ENCODE peak calls at places on chromosomes 5 and 9, in six cellular contexts. One of them, this sample, is unnamed.

GRCh38 chr9:22103650-22104575 is 94.8 kb upstream of the CDKN2B start:
- DNase-seq in H9: no peak
- DNase-seq in mesenchymal stem cell: peak
- DNase-seq in neuronal stem cell: no peak
- DNase-seq in H1: no peak
- DNase-seq in IMR-90: peak
- DNase-seq in this sample: peak

GRCh38 chr5:7759951-7760580 is 90.9 kb downstream of the CFAP90 start:
- DNase-seq in H9: no peak
- DNase-seq in mesenchymal stem cell: no peak
- DNase-seq in IMR-90: no peak
- DNase-seq in neuronal stem cell: no peak
- DNase-seq in H1: no peak
- DNase-seq in this sample: no peak

GRCh38 chr9:23717505-23717904 is 108.5 kb downstream of the ELAVL2 start:
- DNase-seq in H9: no peak
- DNase-seq in IMR-90: no peak
- DNase-seq in H1: no peak
- DNase-seq in mesenchymal stem cell: no peak
- DNase-seq in neuronal stem cell: no peak
- DNase-seq in this sample: no peak

GRCh38 chr5:147327905-147328304 is 93.1 kb downstream of the STK32A start:
- DNase-seq in IMR-90: no peak
- DNase-seq in H9: no peak
- DNase-seq in H1: no peak
- DNase-seq in neuronal stem cell: no peak
- DNase-seq in mesenchymal stem cell: no peak
- DNase-seq in this sample: no peak

GRCh38 chr5:108148715-108149139 is 233.2 kb downstream of the FBXL17 start:
- DNase-seq in H9: no peak
- DNase-seq in IMR-90: peak
- DNase-seq in H1: no peak
- DNase-seq in neuronal stem cell: no peak
- DNase-seq in mesenchymal stem cell: peak
- DNase-seq in this sample: peak

GRCh38 chr5:151100690-151101089 is 19.9 kb upstream of the TNIP1 start:
- DNase-seq in IMR-90: no peak
- DNase-seq in H1: no peak
- DNase-seq in mesenchymal stem cell: no peak
- DNase-seq in H9: no peak
- DNase-seq in neuronal stem cell: no peak
- DNase-seq in this sample: no peak

GRCh38 chr5:142201471-142201887 is 92.9 kb downstream of the NDFIP1 start:
- DNase-seq in H1: no peak
- DNase-seq in neuronal stem cell: no peak
- DNase-seq in H9: no peak
- DNase-seq in mesenchymal stem cell: peak
- DNase-seq in IMR-90: peak
- DNase-seq in this sample: peak

GRCh38 chr5:179162351-179163235 is 102.4 kb downstream of the ZNF354C start:
- DNase-seq in H9: peak
- DNase-seq in IMR-90: no peak
- DNase-seq in H1: no peak
- DNase-seq in mesenchymal stem cell: no peak
- DNase-seq in neuronal stem cell: no peak
- DNase-seq in this sample: no peak

GRCh38 chr9:28887188-28887884 is 1314.1 kb upstream of the C9orf72 start:
- DNase-seq in H9: no peak
- DNase-seq in mesenchymal stem cell: no peak
- DNase-seq in IMR-90: no peak
- DNase-seq in H1: no peak
- DNase-seq in neuronal stem cell: no peak
- DNase-seq in this sample: no peak

GRCh38 chr5:54793612-54794436 is 191.6 kb downstream of the ESM1 start:
- DNase-seq in H1: no peak
- DNase-seq in IMR-90: peak
- DNase-seq in neuronal stem cell: no peak
- DNase-seq in mesenchymal stem cell: peak
- DNase-seq in H9: no peak
- DNase-seq in this sample: no peak

DNA sequence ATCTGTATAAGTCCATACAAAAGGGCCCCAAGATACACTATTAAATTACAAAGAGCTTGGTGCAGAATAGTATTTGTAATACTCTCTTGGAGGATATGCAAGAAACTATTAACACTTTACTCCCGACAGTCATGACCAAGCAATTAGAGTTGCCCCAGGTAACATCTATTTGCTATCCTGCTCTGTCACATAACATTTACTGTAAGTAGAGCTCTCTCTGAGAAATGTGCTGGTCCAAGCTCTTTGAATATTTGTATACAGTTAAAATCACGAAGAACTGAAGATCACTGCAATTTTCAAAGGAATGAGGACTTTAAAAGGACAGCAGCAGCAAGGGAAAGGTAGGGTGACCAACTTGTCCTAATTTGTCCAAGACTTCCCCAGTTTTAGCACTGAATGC is 553.7 kb downstream of the RAB3C start:
- DNase-seq in neuronal stem cell: no peak
- DNase-seq in mesenchymal stem cell: no peak
- DNase-seq in H9: no peak
- DNase-seq in IMR-90: no peak
- DNase-seq in H1: no peak
- DNase-seq in this sample: peak
- H4K8ac ChIP-seq in neuronal stem cell: no peak
- H4K8ac ChIP-seq in mesenchymal stem cell: no peak
- H4K8ac ChIP-seq in H9: no peak
- H4K8ac ChIP-seq in IMR-90: no peak
- H4K8ac ChIP-seq in H1: no peak
- H4K8ac ChIP-seq in this sample: no peak

GRCh38 chr5:159921721-159922120 is 5.4 kb downstream of the ADRA1B start:
- DNase-seq in H1: no peak
- DNase-seq in H9: no peak
- DNase-seq in IMR-90: no peak
- DNase-seq in mesenchymal stem cell: no peak
- DNase-seq in neuronal stem cell: no peak
- DNase-seq in this sample: no peak
- H4K91ac ChIP-seq in H1: no peak
- H4K91ac ChIP-seq in H9: no peak
- H4K91ac ChIP-seq in IMR-90: no peak
- H4K91ac ChIP-seq in mesenchymal stem cell: no peak
- H4K91ac ChIP-seq in neuronal stem cell: no peak
- H4K91ac ChIP-seq in this sample: no peak

GRCh38 chr5:139394654-139395566 is at the start of gene PROB1:
- DNase-seq in H9: peak
- DNase-seq in IMR-90: no peak
- DNase-seq in H1: no peak
- DNase-seq in mesenchymal stem cell: peak
- DNase-seq in neuronal stem cell: no peak
- DNase-seq in this sample: no peak

GRCh38 chr5:139393497-139394122 is 1.3 kb downstream of the PROB1 start:
- DNase-seq in H1: no peak
- DNase-seq in H9: no peak
- DNase-seq in mesenchymal stem cell: no peak
- DNase-seq in IMR-90: no peak
- DNase-seq in neuronal stem cell: no peak
- DNase-seq in this sample: no peak

GRCh38 chr5:139395844-139396640 is 1.1 kb upstream of the PROB1 start:
- DNase-seq in H9: no peak
- DNase-seq in mesenchymal stem cell: peak
- DNase-seq in neuronal stem cell: no peak
- DNase-seq in H1: no peak
- DNase-seq in IMR-90: no peak
- DNase-seq in this sample: no peak

GRCh38 chr5:139392678-139393496 is 2.0 kb downstream of the PROB1 start:
- DNase-seq in H1: no peak
- DNase-seq in IMR-90: no peak
- DNase-seq in H9: peak
- DNase-seq in mesenchymal stem cell: peak
- DNase-seq in neuronal stem cell: no peak
- DNase-seq in this sample: peak

GRCh38 chr5:139394123-139394653 is 716 bp downstream of the PROB1 start:
- DNase-seq in neuronal stem cell: no peak
- DNase-seq in mesenchymal stem cell: peak
- DNase-seq in H9: peak
- DNase-seq in IMR-90: no peak
- DNase-seq in H1: no peak
- DNase-seq in this sample: peak
- H3K4ac ChIP-seq in neuronal stem cell: peak
- H3K4ac ChIP-seq in mesenchymal stem cell: no peak
- H3K4ac ChIP-seq in H9: no peak
- H3K4ac ChIP-seq in IMR-90: no peak
- H3K4ac ChIP-seq in H1: no peak
- H3K4ac ChIP-seq in this sample: no peak

GRCh38 chr5:59138509-59138908 is 555.6 kb downstream of the RAB3C start:
- DNase-seq in mesenchymal stem cell: no peak
- DNase-seq in H1: no peak
- DNase-seq in H9: no peak
- DNase-seq in IMR-90: no peak
- DNase-seq in neuronal stem cell: no peak
- DNase-seq in this sample: no peak

GRCh38 chr5:59132131-59132530 is 549.3 kb downstream of the RAB3C start:
- DNase-seq in H9: no peak
- DNase-seq in mesenchymal stem cell: no peak
- DNase-seq in IMR-90: no peak
- DNase-seq in H1: no peak
- DNase-seq in neuronal stem cell: no peak
- DNase-seq in this sample: no peak

GRCh38 chr5:59130441-59130840 is 547.6 kb downstream of the RAB3C start:
- DNase-seq in IMR-90: peak
- DNase-seq in H1: no peak
- DNase-seq in neuronal stem cell: no peak
- DNase-seq in mesenchymal stem cell: peak
- DNase-seq in H9: no peak
- DNase-seq in this sample: no peak

GRCh38 chr5:59133801-59134261 is 551.0 kb downstream of the RAB3C start:
- DNase-seq in H1: no peak
- DNase-seq in mesenchymal stem cell: peak
- DNase-seq in H9: no peak
- DNase-seq in IMR-90: peak
- DNase-seq in neuronal stem cell: no peak
- DNase-seq in this sample: peak

GRCh38 chr5:59134770-59135169 is 551.9 kb downstream of the RAB3C start:
- DNase-seq in neuronal stem cell: no peak
- DNase-seq in H9: no peak
- DNase-seq in IMR-90: no peak
- DNase-seq in H1: no peak
- DNase-seq in mesenchymal stem cell: no peak
- DNase-seq in this sample: no peak
- H4K8ac ChIP-seq in neuronal stem cell: no peak
- H4K8ac ChIP-seq in H9: no peak
- H4K8ac ChIP-seq in IMR-90: no peak
- H4K8ac ChIP-seq in H1: no peak
- H4K8ac ChIP-seq in mesenchymal stem cell: no peak
- H4K8ac ChIP-seq in this sample: no peak

GRCh38 chr5:35393901-35394300 is 163.6 kb upstream of the PRLR start:
- DNase-seq in neuronal stem cell: no peak
- DNase-seq in H9: no peak
- DNase-seq in IMR-90: no peak
- DNase-seq in mesenchymal stem cell: no peak
- DNase-seq in H1: no peak
- DNase-seq in this sample: no peak
- H4K91ac ChIP-seq in neuronal stem cell: no peak
- H4K91ac ChIP-seq in H9: no peak
- H4K91ac ChIP-seq in IMR-90: no peak
- H4K91ac ChIP-seq in mesenchymal stem cell: no peak
- H4K91ac ChIP-seq in H1: no peak
- H4K91ac ChIP-seq in this sample: no peak

DNA sequence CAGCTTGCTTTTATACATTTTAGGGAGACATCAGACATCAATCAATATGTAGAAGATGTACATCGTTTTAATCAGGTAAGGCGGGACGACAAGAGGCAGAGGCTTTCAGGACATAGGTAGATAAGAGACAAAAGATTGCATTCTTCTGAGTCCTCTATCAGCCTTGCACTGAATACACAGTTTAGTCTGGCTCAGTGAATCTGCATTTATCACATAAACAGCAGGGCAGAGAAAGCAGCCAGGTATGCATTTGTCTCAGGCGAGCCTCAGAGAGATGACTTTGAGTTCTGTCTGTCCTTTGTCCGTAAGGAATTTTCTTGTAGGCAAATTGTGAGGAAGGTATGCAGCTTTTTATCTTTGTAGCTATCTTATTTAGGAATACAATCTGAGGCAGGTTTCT is 202.8 kb upstream of the TAS2R1 start:
- DNase-seq in H9: no peak
- DNase-seq in IMR-90: no peak
- DNase-seq in H1: no peak
- DNase-seq in mesenchymal stem cell: no peak
- DNase-seq in neuronal stem cell: no peak
- DNase-seq in this sample: no peak
- H3K4ac ChIP-seq in H9: no peak
- H3K4ac ChIP-seq in IMR-90: no peak
- H3K4ac ChIP-seq in H1: no peak
- H3K4ac ChIP-seq in mesenchymal stem cell: no peak
- H3K4ac ChIP-seq in neuronal stem cell: no peak
- H3K4ac ChIP-seq in this sample: no peak

GRCh38 chr5:77491783-77492652 is at the start of gene WDR41:
- DNase-seq in IMR-90: peak
- DNase-seq in H9: peak
- DNase-seq in neuronal stem cell: peak
- DNase-seq in H1: peak
- DNase-seq in mesenchymal stem cell: peak
- DNase-seq in this sample: peak
- H4K8ac ChIP-seq in IMR-90: peak
- H4K8ac ChIP-seq in H9: no peak
- H4K8ac ChIP-seq in neuronal stem cell: peak
- H4K8ac ChIP-seq in H1: peak
- H4K8ac ChIP-seq in mesenchymal stem cell: peak
- H4K8ac ChIP-seq in this sample: peak

GRCh38 chr9:27572036-27572435 is 1.2 kb downstream of the C9orf72 start:
- DNase-seq in H9: no peak
- DNase-seq in mesenchymal stem cell: no peak
- DNase-seq in IMR-90: no peak
- DNase-seq in H1: no peak
- DNase-seq in neuronal stem cell: peak
- DNase-seq in this sample: peak

GRCh38 chr9:27573699-27574265 is 501 bp upstream of the C9orf72 start:
- DNase-seq in H9: peak
- DNase-seq in IMR-90: peak
- DNase-seq in neuronal stem cell: peak
- DNase-seq in H1: peak
- DNase-seq in mesenchymal stem cell: peak
- DNase-seq in this sample: peak

GRCh38 chr9:27569406-27569805 is 3.9 kb downstream of the C9orf72 start:
- DNase-seq in H1: no peak
- DNase-seq in IMR-90: no peak
- DNase-seq in H9: no peak
- DNase-seq in neuronal stem cell: no peak
- DNase-seq in mesenchymal stem cell: no peak
- DNase-seq in this sample: no peak

GRCh38 chr9:27572566-27572917 is 739 bp downstream of the C9orf72 start:
- DNase-seq in H9: no peak
- DNase-seq in mesenchymal stem cell: peak
- DNase-seq in H1: no peak
- DNase-seq in neuronal stem cell: no peak
- DNase-seq in IMR-90: no peak
- DNase-seq in this sample: peak

GRCh38 chr9:27572918-27573698 is at the start of gene C9orf72:
- DNase-seq in H1: no peak
- DNase-seq in IMR-90: peak
- DNase-seq in mesenchymal stem cell: peak
- DNase-seq in neuronal stem cell: no peak
- DNase-seq in H9: no peak
- DNase-seq in this sample: peak
- H4K91ac ChIP-seq in H1: no peak
- H4K91ac ChIP-seq in IMR-90: peak
- H4K91ac ChIP-seq in mesenchymal stem cell: no peak
- H4K91ac ChIP-seq in neuronal stem cell: no peak
- H4K91ac ChIP-seq in H9: no peak
- H4K91ac ChIP-seq in this sample: peak

GRCh38 chr5:124257048-124257447 is 489.4 kb downstream of the ZNF608 start:
- DNase-seq in IMR-90: no peak
- DNase-seq in H1: no peak
- DNase-seq in H9: no peak
- DNase-seq in neuronal stem cell: no peak
- DNase-seq in mesenchymal stem cell: no peak
- DNase-seq in this sample: no peak
- H3K4ac ChIP-seq in IMR-90: no peak
- H3K4ac ChIP-seq in H1: no peak
- H3K4ac ChIP-seq in H9: no peak
- H3K4ac ChIP-seq in neuronal stem cell: no peak
- H3K4ac ChIP-seq in mesenchymal stem cell: no peak
- H3K4ac ChIP-seq in this sample: no peak

This sample was measured in trophoblast cell.